ENCODE peak calls at places on chromosomes 5 and 9, in six cellular contexts. K, U, H, Q, L and T are unnamed samples.

GRCh38 chr5:6868170-6868569 is 154.9 kb downstream of the TENT4A start:
- DNase-seq in K (no peak), U (no peak), H (no peak), Q (no peak), L (no peak), T (no peak)

GRCh38 chr5:83026930-83027687 is 50.1 kb downstream of the TMEM167A start:
- DNase-seq in K (no peak), U (no peak), H (no peak), Q (no peak), L (no peak), T (no peak)

GRCh38 chr5:35282805-35283204 is 52.5 kb upstream of the PRLR start:
- DNase-seq in K (no peak), U (no peak), H (no peak), Q (no peak), L (no peak), T (no peak)

GRCh38 chr9:82890865-82891264 is 172.1 kb downstream of the RASEF start:
- DNase-seq in K (no peak), U (no peak), H (no peak), Q (no peak), L (no peak), T (no peak)

GRCh38 chr9:134239130-134239888 is 74.9 kb upstream of the RNU6ATAC start:
- DNase-seq in K (no peak), U (no peak), H (peak), Q (no peak), L (no peak), T (no peak)

GRCh38 chr9:101848485-101848919 is 110.1 kb upstream of the GRIN3A start:
- DNase-seq in K (no peak), U (no peak), H (no peak), Q (no peak), L (peak), T (no peak)

GRCh38 chr5:132243366-132243977 is 14.0 kb upstream of the PDLIM4 start:
- DNase-seq in K (peak), U (no peak), H (no peak), Q (peak), L (no peak), T (no peak)

GRCh38 chr9:90956026-90956810 is 154.6 kb downstream of the SYK start:
- DNase-seq in K (no peak), U (peak), H (no peak), Q (peak), L (no peak), T (no peak)

GRCh38 chr5:68225911-68226563 is 10.5 kb downstream of the PIK3R1 start:
- DNase-seq in K (no peak), U (no peak), H (no peak), Q (no peak), L (no peak), T (no peak)

GRCh38 chr5:154708845-154709244 is 46.3 kb upstream of the LARP1 start:
- DNase-seq in K (no peak), U (no peak), H (no peak), Q (no peak), L (no peak), T (no peak)

GRCh38 chr9:133074111-133074651 is 12.4 kb downstream of the CEL start:
- DNase-seq in K (no peak), U (peak), H (no peak), Q (no peak), L (no peak), T (no peak)

GRCh38 chr9:5817776-5818336 is 15.1 kb downstream of the ERMP1 start:
- DNase-seq in K (no peak), U (no peak), H (no peak), Q (peak), L (no peak), T (peak)

GRCh38 chr5:14545308-14545707 is 36.3 kb upstream of the OTULINL start:
- DNase-seq in K (no peak), U (no peak), H (no peak), Q (no peak), L (no peak), T (no peak)

GRCh38 chr5:53963958-53964357 is 346.4 kb downstream of the ARL15 start:
- DNase-seq in K (no peak), U (no peak), H (no peak), Q (no peak), L (no peak), T (no peak)

GRCh38 chr9:304519-305185 is 90.0 kb downstream of the DOCK8 start:
- DNase-seq in K (no peak), U (no peak), H (no peak), Q (no peak), L (no peak), T (no peak)

GRCh38 chr5:168477060-168477459 is 9.2 kb upstream of the RARS1 start:
- DNase-seq in K (no peak), U (peak), H (no peak), Q (peak), L (no peak), T (no peak)

GRCh38 chr9:113481176-113481805 is 17.8 kb downstream of the RGS3 start:
- DNase-seq in K (no peak), U (no peak), H (no peak), Q (no peak), L (no peak), T (no peak)

GRCh38 chr5:57176350-57176857 is 2.5 kb downstream of the GPBP1 start:
- DNase-seq in K (no peak), U (no peak), H (no peak), Q (peak), L (no peak), T (peak)